ENCODE peak calls at places on chromosomes 4 and X, in eight cellular contexts. O is NCI-H1105; I is choroid plexus epithelial cell; R is nephron progenitor cell; B is Daoy; Z is A172; L is GM20000; G is stimulated activated naive B cell treated with anti-CD40 and anti-IgM and Interleukin-4, amounts not matched to agents 10 μg/mL and 1 μg/mL and 100 μg/mL, for 72 hours. Y is an unnamed sample.

GRCh38 chr4:169795585-169795984 is 37.8 kb upstream of the HPF1 start:
- DNase-seq in O (no peak), I (no peak), R (peak; percentile 21), B (peak; percentile 2), Z (peak; percentile 71), L (no peak), G (no peak), Y (peak; percentile 2)

GRCh38 chr4:85821688-85822087 is 346.7 kb downstream of the ARHGAP24 start:
- DNase-seq in O (no peak), I (no peak), R (no peak), B (no peak), Z (no peak), L (no peak), G (no peak), Y (no peak)

GRCh38 chr4:183362036-183362435 is 39.8 kb upstream of the CLDN24 start:
- DNase-seq in O (no peak), I (no peak), R (no peak), B (no peak), Z (no peak), L (no peak), G (no peak), Y (no peak)

GRCh38 chr4:123350191-123350544 is 46.4 kb upstream of the SPRY1 start:
- DNase-seq in O (no peak), I (peak; percentile 53), R (no peak), B (no peak), Z (no peak), L (no peak), G (no peak), Y (no peak)

GRCh38 chr4:130077275-130077674 is 981.3 kb downstream of the C4orf33 start:
- DNase-seq in O (no peak), I (no peak), R (no peak), B (no peak), Z (peak; percentile 59), L (no peak), G (no peak), Y (no peak)

GRCh38 chr4:76764251-76764650 is 133.7 kb downstream of the SOWAHB start:
- DNase-seq in O (no peak), I (peak; percentile 66), R (no peak), B (no peak), Z (peak; percentile 57), L (no peak), G (no peak), Y (no peak)

GRCh38 chr4:8331567-8331955 is 62.0 kb downstream of the HTRA3 start:
- DNase-seq in O (no peak), I (no peak), R (no peak), B (no peak), Z (peak; percentile 48), L (no peak), G (no peak), Y (no peak)

GRCh38 chrX:39470588-39471155 is 627.1 kb downstream of the BCOR start:
- DNase-seq in O (no peak), I (peak; percentile 18), R (no peak), B (no peak), Z (no peak), L (no peak), G (no peak), Y (no peak)

GRCh38 chr4:43048570-43048969 is 156.1 kb downstream of the GRXCR1 start:
- DNase-seq in O (no peak), I (no peak), R (no peak), B (no peak), Z (no peak), L (no peak), G (no peak), Y (peak; percentile 13)

GRCh38 chrX:154458116-154458953 is at the start of gene PLXNA3:
- DNase-seq in O (peak; percentile 64), I (peak; percentile 37), R (peak; percentile 80), B (peak; percentile 39), Z (no peak), L (peak; percentile 91), G (no peak), Y (peak; percentile 51)

GRCh38 chr4:119284876-119285611 is 36.9 kb downstream of the FABP2 start:
- DNase-seq in O (no peak), I (peak; percentile 66), R (no peak), B (no peak), Z (peak; percentile 3), L (no peak), G (no peak), Y (no peak)

GRCh38 chr4:186904104-186904503 is 180.4 kb upstream of the FAT1 start:
- DNase-seq in O (no peak), I (peak; percentile 92), R (no peak), B (peak; percentile 39), Z (peak; percentile 81), L (no peak), G (no peak), Y (no peak)

GRCh38 chrX:143726296-143726695 is 5.7 kb upstream of the SPANXN2 start:
- DNase-seq in O (no peak), I (no peak), R (no peak), B (no peak), Z (no peak), L (no peak), G (no peak), Y (no peak)